ENCODE peak calls at places on chromosome 21, in five cellular contexts. One of them, this sample, is unnamed.
A peak's percentile ranks its signal among the peaks of the same experiment; 100 is the strongest.

GRCh38 chr21:21688877-21689276 is 690.7 kb downstream of the NCAM2 start:
- DNase-seq in left lung: peak; percentile 34
- DNase-seq in thoracic aorta: no peak
- DNase-seq in uterus: no peak
- DNase-seq in small intestine: no peak
- DNase-seq in this sample: no peak

GRCh38 chr21:42392731-42393442 is 3.0 kb downstream of the TMPRSS3 start:
- DNase-seq in small intestine: no peak
- DNase-seq in uterus: no peak
- DNase-seq in left lung: peak; percentile 12
- DNase-seq in thoracic aorta: no peak
- DNase-seq in this sample: no peak

GRCh38 chr21:15841856-15842564 is 112.2 kb downstream of the USP25 start:
- DNase-seq in uterus: no peak
- DNase-seq in small intestine: no peak
- DNase-seq in thoracic aorta: no peak
- DNase-seq in left lung: no peak
- DNase-seq in this sample: no peak

GRCh38 chr21:42973309-42973990 is 912 bp upstream of the PKNOX1 start:
- DNase-seq in thoracic aorta: no peak
- DNase-seq in small intestine: no peak
- DNase-seq in uterus: peak; percentile 38
- DNase-seq in left lung: no peak
- DNase-seq in this sample: no peak

GRCh38 chr21:41580758-41581554 is 73.0 kb upstream of the TMPRSS2 start:
- DNase-seq in left lung: no peak
- DNase-seq in small intestine: peak; percentile 58
- DNase-seq in thoracic aorta: no peak
- DNase-seq in uterus: no peak
- DNase-seq in this sample: peak; percentile 76

GRCh38 chr21:9760398-9761074 is 760.8 kb upstream of the TPTE start:
- DNase-seq in small intestine: no peak
- DNase-seq in uterus: no peak
- DNase-seq in thoracic aorta: no peak
- DNase-seq in left lung: no peak
- DNase-seq in this sample: no peak

GRCh38 chr21:27290020-27290419 is 323.1 kb upstream of the ADAMTS5 start:
- DNase-seq in left lung: no peak
- DNase-seq in uterus: no peak
- DNase-seq in small intestine: no peak
- DNase-seq in thoracic aorta: no peak
- DNase-seq in this sample: no peak

GRCh38 chr21:24411429-24411828 is 1195.9 kb downstream of the MRPL39 start:
- DNase-seq in left lung: no peak
- DNase-seq in small intestine: no peak
- DNase-seq in thoracic aorta: no peak
- DNase-seq in uterus: no peak
- DNase-seq in this sample: no peak

GRCh38 chr21:35682874-35683549 is 377.3 kb downstream of the SETD4 start:
- DNase-seq in left lung: no peak
- DNase-seq in uterus: no peak
- DNase-seq in small intestine: no peak
- DNase-seq in thoracic aorta: no peak
- DNase-seq in this sample: no peak

GRCh38 chr21:42781981-42782722 is 97.2 kb downstream of the WDR4 start:
- DNase-seq in small intestine: peak; percentile 30
- DNase-seq in thoracic aorta: no peak
- DNase-seq in uterus: no peak
- DNase-seq in left lung: peak; percentile 36
- DNase-seq in this sample: peak; percentile 49

GRCh38 chr21:28235169-28235892 is 757.3 kb downstream of the LTN1 start:
- DNase-seq in small intestine: no peak
- DNase-seq in uterus: no peak
- DNase-seq in left lung: peak; percentile 16
- DNase-seq in thoracic aorta: no peak
- DNase-seq in this sample: no peak

GRCh38 chr21:32094792-32095191 is 184.1 kb downstream of the MIS18A start:
- DNase-seq in left lung: no peak
- DNase-seq in small intestine: peak; percentile 51
- DNase-seq in thoracic aorta: no peak
- DNase-seq in uterus: no peak
- DNase-seq in this sample: no peak

GRCh38 chr21:26089730-26090129 is 80.8 kb downstream of the APP start:
- DNase-seq in thoracic aorta: no peak
- DNase-seq in small intestine: no peak
- DNase-seq in uterus: no peak
- DNase-seq in left lung: no peak
- DNase-seq in this sample: no peak

GRCh38 chr21:26405735-26406361 is 167.2 kb downstream of the CYYR1 start:
- DNase-seq in left lung: no peak
- DNase-seq in small intestine: no peak
- DNase-seq in uterus: no peak
- DNase-seq in thoracic aorta: no peak
- DNase-seq in this sample: no peak

GRCh38 chr21:42471716-42472330 is 24.2 kb downstream of the RSPH1 start:
- DNase-seq in small intestine: no peak
- DNase-seq in left lung: no peak
- DNase-seq in thoracic aorta: no peak
- DNase-seq in uterus: no peak
- DNase-seq in this sample: peak; percentile 17

GRCh38 chr21:16976132-16976666 is 536.6 kb upstream of the CXADR start:
- DNase-seq in uterus: no peak
- DNase-seq in small intestine: no peak
- DNase-seq in thoracic aorta: no peak
- DNase-seq in left lung: no peak
- DNase-seq in this sample: no peak

GRCh38 chr21:33871171-33871570 is 44.4 kb downstream of the ATP5PO start:
- DNase-seq in thoracic aorta: no peak
- DNase-seq in small intestine: no peak
- DNase-seq in uterus: no peak
- DNase-seq in left lung: no peak
- DNase-seq in this sample: no peak

GRCh38 chr21:16420086-16420724 is 690.4 kb downstream of the USP25 start:
- DNase-seq in thoracic aorta: no peak
- DNase-seq in uterus: peak; percentile 47
- DNase-seq in left lung: no peak
- DNase-seq in small intestine: no peak
- DNase-seq in this sample: no peak

GRCh38 chr21:41478319-41479177 is 29.4 kb downstream of the TMPRSS2 start:
- DNase-seq in uterus: no peak
- DNase-seq in left lung: no peak
- DNase-seq in thoracic aorta: no peak
- DNase-seq in small intestine: peak; percentile 60
- DNase-seq in this sample: no peak

GRCh38 chr21:42463861-42464515 is 32.0 kb downstream of the RSPH1 start:
- DNase-seq in small intestine: peak; percentile 74
- DNase-seq in uterus: no peak
- DNase-seq in left lung: no peak
- DNase-seq in thoracic aorta: no peak
- DNase-seq in this sample: peak; percentile 87

GRCh38 chr21:26842976-26843911 is 2.0 kb downstream of the ADAMTS1 start:
- DNase-seq in thoracic aorta: peak; percentile 82
- DNase-seq in small intestine: peak; percentile 40
- DNase-seq in left lung: peak; percentile 85
- DNase-seq in uterus: peak; percentile 95
- DNase-seq in this sample: peak; percentile 25

GRCh38 chr21:25759573-25759972 is 24.8 kb downstream of the GABPA start:
- DNase-seq in thoracic aorta: no peak
- DNase-seq in uterus: no peak
- DNase-seq in small intestine: no peak
- DNase-seq in left lung: no peak
- DNase-seq in this sample: no peak

GRCh38 chr21:42107881-42108553 is 36.9 kb downstream of the UMODL1 start:
- DNase-seq in small intestine: peak; percentile 80
- DNase-seq in uterus: no peak
- DNase-seq in thoracic aorta: no peak
- DNase-seq in left lung: peak; percentile 88
- DNase-seq in this sample: peak; percentile 84

GRCh38 chr21:34367320-34367935 is 3.6 kb downstream of the KCNE2 start:
- DNase-seq in thoracic aorta: no peak
- DNase-seq in left lung: no peak
- DNase-seq in uterus: no peak
- DNase-seq in small intestine: peak; percentile 62
- DNase-seq in this sample: no peak

GRCh38 chr21:46643379-46644177 is 8.1 kb downstream of the PRMT2 start:
- DNase-seq in left lung: no peak
- DNase-seq in thoracic aorta: no peak
- DNase-seq in uterus: no peak
- DNase-seq in small intestine: no peak
- DNase-seq in this sample: no peak

GRCh38 chr21:41393876-41394465 is 32.1 kb upstream of the MX1 start:
- DNase-seq in small intestine: no peak
- DNase-seq in uterus: no peak
- DNase-seq in left lung: no peak
- DNase-seq in thoracic aorta: no peak
- DNase-seq in this sample: no peak

DNA sequence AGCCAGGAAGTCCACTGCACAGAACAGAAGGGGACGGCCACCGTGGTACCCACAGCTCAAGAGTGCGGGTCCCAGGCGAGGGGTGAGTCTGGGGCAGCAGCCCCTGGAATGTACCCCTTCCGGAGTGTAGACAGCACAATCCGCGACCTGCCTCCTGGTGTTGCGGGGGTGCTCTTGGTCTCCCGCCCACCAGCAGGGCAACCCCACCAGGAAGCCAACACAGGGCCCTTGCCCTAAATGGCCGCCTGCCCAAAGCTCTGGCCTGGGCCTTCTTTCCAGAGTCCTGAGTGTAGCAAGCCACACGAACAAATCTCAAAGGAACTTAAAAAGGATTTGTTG is 1.1 kb upstream of the SLC19A1 start:
- DNase-seq in left lung: peak; percentile 72
- DNase-seq in small intestine: no peak
- DNase-seq in uterus: peak; percentile 26
- DNase-seq in thoracic aorta: no peak
- DNase-seq in this sample: no peak
- H3K27ac ChIP-seq in left lung: peak overlapping the region; percentile 78
- H3K27ac ChIP-seq in small intestine: no peak overlapping the region
- H3K27ac ChIP-seq in uterus: no peak overlapping the region
- H3K27ac ChIP-seq in thoracic aorta: no peak overlapping the region
- H3K27ac ChIP-seq in this sample: no peak overlapping the region

GRCh38 chr21:38221594-38221993 is 35.2 kb upstream of the KCNJ15 start:
- DNase-seq in uterus: no peak
- DNase-seq in left lung: no peak
- DNase-seq in small intestine: no peak
- DNase-seq in thoracic aorta: no peak
- DNase-seq in this sample: no peak
- H3K9me3 ChIP-seq in uterus: no peaks in the 10 kb centered on the region
- H3K9me3 ChIP-seq in left lung: peaks cover 43% of the 10 kb centered on the region
- H3K9me3 ChIP-seq in small intestine: no peaks in the 10 kb centered on the region
- H3K9me3 ChIP-seq in thoracic aorta: peaks cover 25% of the 10 kb centered on the region
- H3K9me3 ChIP-seq in this sample: peaks cover 21% of the 10 kb centered on the region

DNA sequence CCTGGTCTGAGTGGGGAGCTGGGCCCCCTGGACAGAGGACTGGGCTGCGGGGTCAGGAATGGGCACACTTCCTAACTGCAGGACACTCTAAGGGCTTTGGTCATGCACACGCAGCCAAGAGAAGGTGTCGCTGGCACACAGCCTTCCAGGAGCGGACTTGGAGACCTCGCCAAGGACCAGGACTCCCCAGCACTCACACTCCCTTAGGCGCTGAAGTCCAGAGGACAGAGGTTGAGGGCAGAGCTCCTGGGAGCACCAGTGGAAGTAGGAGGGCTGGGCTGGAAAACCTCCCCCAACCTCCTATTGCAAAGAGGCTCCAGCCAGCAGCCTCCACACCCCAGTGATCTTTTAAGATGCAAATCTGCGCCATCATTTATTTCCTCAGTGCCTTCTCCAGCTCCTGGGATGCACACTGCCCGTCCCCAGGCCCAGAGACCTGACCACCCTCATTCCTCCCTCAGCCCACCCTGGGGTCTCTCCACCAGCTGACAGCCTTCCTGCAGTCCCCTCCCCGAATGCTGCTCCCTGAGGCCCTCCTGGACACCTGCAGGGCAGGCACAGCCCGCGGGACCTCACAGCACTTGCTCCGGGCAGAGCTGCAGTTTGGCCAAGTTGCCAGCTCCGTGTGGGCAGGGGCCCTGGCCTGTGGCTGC is 3.0 kb downstream of the TSPEAR start:
- DNase-seq in small intestine: no peak
- DNase-seq in thoracic aorta: no peak
- DNase-seq in left lung: no peak
- DNase-seq in uterus: peak; percentile 4
- DNase-seq in this sample: peak; percentile 35
- H3K4me3 ChIP-seq in small intestine: no peak overlapping the region
- H3K4me3 ChIP-seq in thoracic aorta: no peak overlapping the region
- H3K4me3 ChIP-seq in left lung: no peak overlapping the region
- H3K4me3 ChIP-seq in uterus: no peak overlapping the region
- H3K4me3 ChIP-seq in this sample: no peak overlapping the region

DNA sequence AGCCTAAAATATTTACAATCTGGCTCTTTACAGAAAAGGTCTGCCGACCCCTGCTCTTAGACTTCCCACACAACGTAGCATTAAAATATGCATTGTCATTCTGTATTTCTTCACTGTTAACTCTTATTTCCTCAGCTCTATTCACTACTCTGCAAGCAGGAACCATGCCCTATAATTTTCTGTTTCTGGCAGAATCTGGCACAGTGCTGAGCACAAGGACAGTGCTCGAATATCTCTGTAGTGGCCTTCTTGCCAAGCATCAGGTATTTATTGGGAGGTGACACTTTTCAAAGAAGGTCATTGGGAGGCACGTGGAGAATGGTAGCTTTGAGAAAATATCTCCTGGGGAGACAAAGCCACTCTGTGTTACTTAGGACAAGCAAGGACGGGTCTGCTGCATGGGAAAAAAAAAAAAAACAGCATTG is 77.9 kb downstream of the PSMG1 start:
- DNase-seq in small intestine: no peak
- DNase-seq in left lung: no peak
- DNase-seq in thoracic aorta: no peak
- DNase-seq in uterus: no peak
- DNase-seq in this sample: no peak
- H3K27ac ChIP-seq in small intestine: no peak overlapping the region
- H3K27ac ChIP-seq in left lung: peak overlapping the region; percentile 87
- H3K27ac ChIP-seq in thoracic aorta: peak overlapping the region; percentile 33
- H3K27ac ChIP-seq in uterus: no peak overlapping the region
- H3K27ac ChIP-seq in this sample: peak overlapping the region; percentile 37